ENCODE peak calls at places on chromosomes 6 and 20, in five cellular contexts. One of them, this sample, is unnamed.

GRCh38 chr6:166924531-166924930 is 31.8 kb downstream of the RNASET2 start:
- DNase-seq in BJ: no peak
- DNase-seq in iPS-NIHi11: no peak
- DNase-seq in T1000: no peak
- DNase-seq in COR-L47: no peak
- DNase-seq in this sample: no peak

GRCh38 chr6:38345586-38345985 is 294.1 kb downstream of the BTBD9 start:
- DNase-seq in BJ: no peak
- DNase-seq in iPS-NIHi11: no peak
- DNase-seq in T1000: no peak
- DNase-seq in COR-L47: no peak
- DNase-seq in this sample: no peak

GRCh38 chr6:65623569-65623968 is 83.5 kb downstream of the EYS start:
- DNase-seq in BJ: no peak
- DNase-seq in iPS-NIHi11: no peak
- DNase-seq in T1000: no peak
- DNase-seq in COR-L47: no peak
- DNase-seq in this sample: no peak

GRCh38 chr20:38893485-38894090 is 32.6 kb upstream of the FAM83D start:
- DNase-seq in BJ: no peak
- DNase-seq in iPS-NIHi11: peak; percentile 96
- DNase-seq in T1000: no peak
- DNase-seq in COR-L47: peak; percentile 64
- DNase-seq in this sample: no peak

GRCh38 chr6:148869589-148869988 is 122.8 kb downstream of the UST start:
- DNase-seq in BJ: peak; percentile 61
- DNase-seq in iPS-NIHi11: no peak
- DNase-seq in T1000: peak; percentile 40
- DNase-seq in COR-L47: no peak
- DNase-seq in this sample: peak; percentile 82

GRCh38 chr20:61949714-61950630 is 115.7 kb downstream of the TAF4 start:
- DNase-seq in BJ: no peak
- DNase-seq in iPS-NIHi11: no peak
- DNase-seq in T1000: no peak
- DNase-seq in COR-L47: no peak
- DNase-seq in this sample: no peak

GRCh38 chr6:1251198-1252155 is 60.4 kb upstream of the FOXQ1 start:
- DNase-seq in BJ: no peak
- DNase-seq in iPS-NIHi11: no peak
- DNase-seq in T1000: no peak
- DNase-seq in COR-L47: no peak
- DNase-seq in this sample: no peak

GRCh38 chr20:59207742-59208357 is 44.2 kb downstream of the ZNF831 start:
- DNase-seq in BJ: no peak
- DNase-seq in iPS-NIHi11: peak; percentile 83
- DNase-seq in T1000: no peak
- DNase-seq in COR-L47: peak; percentile 26
- DNase-seq in this sample: no peak

GRCh38 chr6:36128073-36128472 is 2.2 kb upstream of the MAPK13 start:
- DNase-seq in BJ: no peak
- DNase-seq in iPS-NIHi11: no peak
- DNase-seq in T1000: no peak
- DNase-seq in COR-L47: no peak
- DNase-seq in this sample: no peak

GRCh38 chr6:43829470-43829869 is 59.5 kb downstream of the VEGFA start:
- DNase-seq in BJ: no peak
- DNase-seq in iPS-NIHi11: no peak
- DNase-seq in T1000: no peak
- DNase-seq in COR-L47: no peak
- DNase-seq in this sample: no peak

GRCh38 chr20:40739841-40740240 is 50.8 kb upstream of the MAFB start:
- DNase-seq in BJ: no peak
- DNase-seq in iPS-NIHi11: no peak
- DNase-seq in T1000: no peak
- DNase-seq in COR-L47: no peak
- DNase-seq in this sample: no peak

GRCh38 chr6:34053721-34054120 is 92.2 kb downstream of the GRM4 start:
- DNase-seq in BJ: no peak
- DNase-seq in iPS-NIHi11: no peak
- DNase-seq in T1000: no peak
- DNase-seq in COR-L47: peak; percentile 11
- DNase-seq in this sample: no peak

GRCh38 chr6:14077193-14077853 is 40.2 kb upstream of the CD83 start:
- DNase-seq in BJ: no peak
- DNase-seq in iPS-NIHi11: no peak
- DNase-seq in T1000: no peak
- DNase-seq in COR-L47: no peak
- DNase-seq in this sample: no peak

GRCh38 chr6:41939091-41939847 is 2.3 kb downstream of the CCND3 start:
- DNase-seq in BJ: no peak
- DNase-seq in iPS-NIHi11: peak; percentile 64
- DNase-seq in T1000: no peak
- DNase-seq in COR-L47: no peak
- DNase-seq in this sample: no peak

GRCh38 chr6:43698584-43699349 is 11.2 kb upstream of the MRPS18A start:
- DNase-seq in BJ: no peak
- DNase-seq in iPS-NIHi11: peak; percentile 54
- DNase-seq in T1000: no peak
- DNase-seq in COR-L47: peak; percentile 36
- DNase-seq in this sample: no peak

GRCh38 chr20:38649275-38649891 is 47.8 kb downstream of the ARHGAP40 start:
- DNase-seq in BJ: no peak
- DNase-seq in iPS-NIHi11: peak; percentile 63
- DNase-seq in T1000: no peak
- DNase-seq in COR-L47: peak; percentile 56
- DNase-seq in this sample: no peak

GRCh38 chr6:169046483-169047192 is 207.0 kb downstream of the THBS2 start:
- DNase-seq in BJ: no peak
- DNase-seq in iPS-NIHi11: no peak
- DNase-seq in T1000: peak; percentile 37
- DNase-seq in COR-L47: no peak
- DNase-seq in this sample: peak; percentile 70

GRCh38 chr6:74606488-74607135 is 599.2 kb downstream of the COL12A1 start:
- DNase-seq in BJ: peak; percentile 86
- DNase-seq in iPS-NIHi11: peak; percentile 18
- DNase-seq in T1000: no peak
- DNase-seq in COR-L47: no peak
- DNase-seq in this sample: peak; percentile 91

GRCh38 chr20:49821850-49822249 is 9.2 kb downstream of the SLC9A8 start:
- DNase-seq in BJ: no peak
- DNase-seq in iPS-NIHi11: no peak
- DNase-seq in T1000: no peak
- DNase-seq in COR-L47: no peak
- DNase-seq in this sample: peak; percentile 47

GRCh38 chr20:58986968-58987517 is 6.0 kb downstream of the NELFCD start:
- DNase-seq in BJ: no peak
- DNase-seq in iPS-NIHi11: no peak
- DNase-seq in T1000: no peak
- DNase-seq in COR-L47: no peak
- DNase-seq in this sample: no peak

GRCh38 chr6:100001915-100002388 is 7.9 kb upstream of the MCHR2 start:
- DNase-seq in BJ: no peak
- DNase-seq in iPS-NIHi11: peak; percentile 63
- DNase-seq in T1000: peak; percentile 38
- DNase-seq in COR-L47: peak; percentile 47
- DNase-seq in this sample: peak; percentile 13

GRCh38 chr6:133590814-133591213 is 298.1 kb upstream of the TCF21 start:
- DNase-seq in BJ: no peak
- DNase-seq in iPS-NIHi11: no peak
- DNase-seq in T1000: no peak
- DNase-seq in COR-L47: no peak
- DNase-seq in this sample: no peak

GRCh38 chr6:155340464-155341129 is 26.3 kb upstream of the TFB1M start:
- DNase-seq in BJ: no peak
- DNase-seq in iPS-NIHi11: peak; percentile 22
- DNase-seq in T1000: peak; percentile 24
- DNase-seq in COR-L47: no peak
- DNase-seq in this sample: peak; percentile 35

This sample was measured in GM04503.